ENCODE peak calls at places on chromosomes 6 and 20, in nine cellular contexts. Y, Q, H, S, I, R, C, K and W are unnamed samples.

GRCh38 chr20:63253438-63254236 is 626 bp downstream of the NKAIN4 start:
- DNase-seq in Y (no peak), Q (no peak), H (peak), S (no peak), I (no peak), R (no peak), C (no peak), K (no peak), W (no peak)

GRCh38 chr20:60085551-60086132 is 127.4 kb downstream of the CDH26 start:
- DNase-seq in Y (no peak), Q (no peak), H (no peak), S (no peak), I (no peak), R (no peak), C (no peak), K (no peak), W (no peak)

GRCh38 chr6:45031601-45032000 is 296.5 kb upstream of the RUNX2 start:
- DNase-seq in Y (no peak), Q (no peak), H (no peak), S (no peak), I (no peak), R (no peak), C (no peak), K (no peak), W (no peak)

GRCh38 chr20:62735331-62735821 is 26.7 kb downstream of the NTSR1 start:
- DNase-seq in Y (no peak), Q (no peak), H (no peak), S (no peak), I (peak), R (peak), C (no peak), K (peak), W (no peak)

GRCh38 chr6:131682427-131682826 is 18.8 kb downstream of the OR2A4 start:
- DNase-seq in Y (no peak), Q (no peak), H (peak), S (no peak), I (peak), R (no peak), C (no peak), K (no peak), W (no peak)

GRCh38 chr6:52558266-52559000 is 18.4 kb downstream of the TRAM2 start:
- DNase-seq in Y (no peak), Q (no peak), H (no peak), S (no peak), I (no peak), R (no peak), C (peak), K (no peak), W (no peak)

GRCh38 chr6:155090166-155090565 is 95.1 kb downstream of the TIAM2 start:
- DNase-seq in Y (no peak), Q (no peak), H (no peak), S (no peak), I (no peak), R (no peak), C (no peak), K (no peak), W (no peak)

GRCh38 chr6:52053038-52053704 is 34.2 kb downstream of the PKHD1 start:
- DNase-seq in Y (no peak), Q (no peak), H (no peak), S (no peak), I (no peak), R (no peak), C (peak), K (no peak), W (no peak)

GRCh38 chr6:44898296-44898930 is 429.7 kb upstream of the RUNX2 start:
- DNase-seq in Y (peak), Q (no peak), H (no peak), S (no peak), I (peak), R (no peak), C (peak), K (no peak), W (peak)

GRCh38 chr6:43790031-43790430 is 20.0 kb downstream of the VEGFA start:
- DNase-seq in Y (no peak), Q (no peak), H (peak), S (no peak), I (no peak), R (no peak), C (no peak), K (no peak), W (no peak)

GRCh38 chr6:139392834-139393233 is 18.4 kb upstream of the CITED2 start:
- DNase-seq in Y (no peak), Q (no peak), H (peak), S (no peak), I (no peak), R (no peak), C (peak), K (no peak), W (no peak)

GRCh38 chr20:38878798-38879197 is 47.4 kb upstream of the FAM83D start:
- DNase-seq in Y (no peak), Q (no peak), H (peak), S (peak), I (no peak), R (no peak), C (peak), K (no peak), W (no peak)

GRCh38 chr20:19886666-19887288 is 128.7 kb downstream of the RIN2 start:
- DNase-seq in Y (no peak), Q (no peak), H (no peak), S (no peak), I (no peak), R (no peak), C (peak), K (no peak), W (peak)

GRCh38 chr20:43942661-43943285 is 28.1 kb downstream of the TOX2 start:
- DNase-seq in Y (no peak), Q (peak), H (peak), S (no peak), I (peak), R (peak), C (peak), K (no peak), W (peak)

GRCh38 chr6:22367331-22367730 is 70.5 kb upstream of the PRL start:
- DNase-seq in Y (no peak), Q (no peak), H (peak), S (no peak), I (no peak), R (no peak), C (no peak), K (no peak), W (no peak)

GRCh38 chr6:135158397-135158796 is 22.7 kb upstream of the MYB start:
- DNase-seq in Y (no peak), Q (no peak), H (no peak), S (no peak), I (no peak), R (no peak), C (peak), K (no peak), W (no peak)

GRCh38 chr6:139028242-139028657 is 295 bp upstream of the ABRACL start:
- DNase-seq in Y (no peak), Q (no peak), H (no peak), S (no peak), I (no peak), R (no peak), C (no peak), K (no peak), W (peak)

GRCh38 chr6:126091507-126091906 is 105.2 kb downstream of the TRMT11 start:
- DNase-seq in Y (no peak), Q (no peak), H (no peak), S (no peak), I (no peak), R (no peak), C (no peak), K (no peak), W (no peak)

GRCh38 chr6:9517806-9518205 is 897.1 kb downstream of the TFAP2A start:
- DNase-seq in Y (no peak), Q (no peak), H (no peak), S (no peak), I (no peak), R (no peak), C (no peak), K (no peak), W (no peak)

GRCh38 chr6:136921936-136922679 is at the start of gene SLC35D3:
- DNase-seq in Y (no peak), Q (peak), H (peak), S (no peak), I (peak), R (peak), C (no peak), K (no peak), W (peak)

GRCh38 chr6:170035896-170036295 is 255.0 kb downstream of the DLL1 start:
- DNase-seq in Y (no peak), Q (no peak), H (no peak), S (no peak), I (no peak), R (no peak), C (no peak), K (no peak), W (no peak)

GRCh38 chr6:131861356-131861755 is 53.5 kb downstream of the ENPP1 start:
- DNase-seq in Y (no peak), Q (no peak), H (peak), S (no peak), I (no peak), R (no peak), C (no peak), K (no peak), W (no peak)

GRCh38 chr20:63471719-63472158 is 716 bp downstream of the KCNQ2 start:
- DNase-seq in Y (no peak), Q (no peak), H (no peak), S (no peak), I (no peak), R (no peak), C (no peak), K (no peak), W (no peak)